ENCODE peak calls at places on chromosomes 12 and 14, in nine cellular contexts. U is adipocyte, Y is GM23248, F is A549, H is aorta, S is tibial artery, I is psoas muscle, L is mammary epithelial cell, V is fibroblast of lung. W is an unnamed sample.
A peak's percentile ranks its signal among the peaks of the same experiment; 100 is the strongest.

GRCh38 chr14:86462193-86462592 is 932.2 kb downstream of the FLRT2 start:
- DNase-seq in U (peak; percentile 40), F (no peak), I (no peak), L (peak; percentile 26), Y (peak; percentile 6), S (no peak), H (no peak), V (peak; percentile 26), W (no peak)

GRCh38 chr12:75479963-75480461 is 543 bp upstream of the GLIPR1 start:
- DNase-seq in H (no peak), Y (peak; percentile 82), S (no peak), V (peak; percentile 86), L (peak; percentile 63), I (no peak), U (peak; percentile 67), F (no peak), W (no peak)

GRCh38 chr14:87805315-87805723 is 187.7 kb downstream of the GALC start:
- DNase-seq in H (peak; percentile 45), L (peak; percentile 46), U (no peak), V (no peak), S (peak; percentile 25), Y (peak; percentile 48), F (peak; percentile 16), I (peak; percentile 51), W (no peak)

GRCh38 chr14:103089386-103090335 is 4.9 kb upstream of the EXOC3L4 start:
- DNase-seq in U (no peak), F (no peak), Y (no peak), S (no peak), V (no peak), I (no peak), H (no peak), L (no peak), W (no peak)

GRCh38 chr14:63039800-63040380 is 5.4 kb downstream of the KCNH5 start:
- DNase-seq in I (no peak), Y (peak; percentile 19), V (peak; percentile 91), H (no peak), L (peak; percentile 74), F (no peak), U (peak; percentile 71), S (no peak), W (no peak)

GRCh38 chr14:58887931-58888330 is 250.2 kb downstream of the DACT1 start:
- DNase-seq in I (no peak), Y (no peak), F (no peak), S (no peak), V (no peak), L (peak; percentile 59), U (no peak), H (no peak), W (no peak)

GRCh38 chr12:109625131-109625559 is 51.6 kb downstream of the MVK start:
- DNase-seq in I (peak; percentile 79), U (peak; percentile 50), L (peak; percentile 11), Y (peak; percentile 80), S (no peak), H (no peak), V (no peak), F (peak; percentile 71), W (no peak)

GRCh38 chr12:45309826-45310626 is 94.1 kb downstream of the ANO6 start:
- DNase-seq in V (peak; percentile 45), U (peak; percentile 51), I (no peak), H (no peak), Y (peak; percentile 70), L (no peak), S (no peak), F (no peak), W (no peak)

GRCh38 chr14:94548131-94548998 is 12.9 kb upstream of the SERPINA4 start:
- DNase-seq in S (no peak), I (no peak), L (no peak), U (no peak), Y (no peak), V (no peak), H (no peak), F (no peak), W (no peak)

GRCh38 chr12:85156569-85156968 is 120.4 kb downstream of the LRRIQ1 start:
- DNase-seq in L (no peak), S (no peak), F (no peak), I (no peak), Y (no peak), V (no peak), U (peak; percentile 10), H (no peak), W (no peak)

GRCh38 chr14:32327255-32327961 is 1.7 kb upstream of the AKAP6 start:
- DNase-seq in Y (no peak), S (no peak), U (no peak), H (no peak), F (no peak), L (no peak), V (no peak), I (no peak), W (no peak)

GRCh38 chr14:76123426-76124095 is 28.2 kb upstream of the GPATCH2L start:
- DNase-seq in V (no peak), U (no peak), H (no peak), L (no peak), I (no peak), F (no peak), S (no peak), Y (no peak), W (peak; percentile 4)

GRCh38 chr12:14567311-14568195 is at the start of gene PLBD1:
- DNase-seq in F (peak; percentile 37), H (peak; percentile 85), U (peak; percentile 30), Y (peak; percentile 50), L (peak; percentile 27), S (peak; percentile 57), V (peak; percentile 50), I (peak; percentile 89), W (peak; percentile 91)

GRCh38 chr14:23034498-23035302 is at the start of gene PSMB5:
- DNase-seq in L (peak; percentile 93), F (peak; percentile 98), U (peak; percentile 97), Y (peak; percentile 98), H (peak; percentile 93), V (peak; percentile 96), S (peak; percentile 91), I (peak; percentile 94), W (peak; percentile 92)

GRCh38 chr14:31933716-31934115 is 143.4 kb upstream of the ARHGAP5 start:
- DNase-seq in Y (peak; percentile 49), V (no peak), U (no peak), S (no peak), H (no peak), I (no peak), L (no peak), F (no peak), W (no peak)

GRCh38 chr12:26097046-26097878 is 27.6 kb downstream of the BHLHE41 start:
- DNase-seq in L (peak; percentile 72), I (peak; percentile 82), H (peak; percentile 75), U (peak; percentile 92), F (peak; percentile 86), V (peak; percentile 81), Y (peak; percentile 88), S (peak; percentile 54), W (peak; percentile 77)

GRCh38 chr14:101975231-101975630 is 10.9 kb downstream of the DYNC1H1 start:
- DNase-seq in I (no peak), S (no peak), L (no peak), Y (no peak), V (no peak), H (no peak), U (no peak), F (no peak), W (no peak)

GRCh38 chr14:90518075-90518940 is 121.5 kb downstream of the CALM1 start:
- DNase-seq in V (no peak), F (no peak), L (no peak), S (no peak), I (no peak), Y (no peak), H (no peak), U (no peak), W (no peak)
- H3K4me1 ChIP-seq in V (no peaks in the 10 kb centered on the region), F (peaks cover 28% of the 10 kb centered on the region), L (peaks cover 19% of the 10 kb centered on the region), S (peaks cover 58% of the 10 kb centered on the region), I (peaks cover 26% of the 10 kb centered on the region), Y (peaks cover under 1% of the 10 kb centered on the region), H (no peaks in the 10 kb centered on the region), U (no peaks in the 10 kb centered on the region), W (peaks cover 8% of the 10 kb centered on the region)

GRCh38 chr12:64618953-64619590 is 8.8 kb downstream of the RASSF3 start:
- DNase-seq in L (peak; percentile 37), V (peak; percentile 76), H (no peak), F (no peak), U (peak; percentile 90), S (no peak), Y (peak; percentile 66), I (no peak), W (no peak)

GRCh38 chr12:64627781-64628180 is 17.5 kb downstream of the RASSF3 start:
- DNase-seq in L (peak; percentile 45), H (no peak), S (no peak), V (peak; percentile 93), Y (peak; percentile 84), I (no peak), U (peak; percentile 71), F (no peak), W (no peak)

GRCh38 chr12:64621257-64621942 is 11.1 kb downstream of the RASSF3 start:
- DNase-seq in Y (peak; percentile 43), I (no peak), S (no peak), H (peak; percentile 65), U (peak; percentile 51), L (peak; percentile 25), F (no peak), V (peak; percentile 79), W (no peak)

GRCh38 chr12:64625243-64626077 is 15.2 kb downstream of the RASSF3 start:
- DNase-seq in F (peak; percentile 76), U (peak; percentile 83), L (peak; percentile 95), I (peak; percentile 59), S (peak; percentile 79), H (peak; percentile 84), Y (peak; percentile 86), V (peak; percentile 90), W (peak; percentile 69)

GRCh38 chr12:64624035-64624434 is 13.7 kb downstream of the RASSF3 start:
- DNase-seq in H (no peak), S (no peak), F (no peak), L (no peak), U (no peak), V (no peak), Y (no peak), I (no peak), W (no peak)
- H3K4me3 ChIP-seq in H (no peak overlapping the region), S (no peak overlapping the region), F (no peak overlapping the region), L (no peak overlapping the region), U (no peak overlapping the region), V (no peak overlapping the region), Y (no peak overlapping the region), I (no peak overlapping the region), W (no peak overlapping the region)

GRCh38 chr14:51145246-51145645 is 50.3 kb upstream of the TRIM9 start:
- DNase-seq in U (peak; percentile 5), V (peak; percentile 23), H (no peak), F (no peak), S (no peak), L (no peak), Y (peak; percentile 67), I (no peak), W (no peak)

GRCh38 chr14:51138353-51139103 is 43.6 kb upstream of the TRIM9 start:
- DNase-seq in H (no peak), Y (no peak), I (no peak), L (no peak), F (no peak), V (no peak), U (no peak), S (no peak), W (no peak)

GRCh38 chr14:51139221-51139681 is 44.3 kb upstream of the TRIM9 start:
- DNase-seq in S (no peak), H (no peak), Y (no peak), F (no peak), U (no peak), L (peak; percentile 25), V (peak; percentile 13), I (no peak), W (no peak)
- H3K4me1 ChIP-seq in S (no peaks in the 10 kb centered on the region), H (no peaks in the 10 kb centered on the region), Y (no peaks in the 10 kb centered on the region), F (no peaks in the 10 kb centered on the region), U (peaks cover 3% of the 10 kb centered on the region), L (no peaks in the 10 kb centered on the region), V (no peaks in the 10 kb centered on the region), I (no peaks in the 10 kb centered on the region), W (no peaks in the 10 kb centered on the region)

GRCh38 chr12:49296836-49297694 is 2.1 kb downstream of the PRPH start:
- DNase-seq in S (no peak), Y (peak; percentile 33), I (peak; percentile 56), H (no peak), F (peak; percentile 86), U (peak; percentile 55), L (peak; percentile 55), V (no peak), W (peak; percentile 74)
- H3K4me3 ChIP-seq in S (peak overlapping the region; percentile 23), Y (peak overlapping the region; percentile 18), I (peak overlapping the region; percentile 41), H (no peak overlapping the region), F (peak overlapping the region; percentile 52), U (no peak overlapping the region), L (peak overlapping the region; percentile 35), V (no peak overlapping the region), W (peak overlapping the region; percentile 21)